ENCODE peak calls at places on chromosomes 6 and 20, in seven cellular contexts. X is fibroblast of lung; O is GM23338; K is HepG2; B is RWPE1; E is right atrium auricular region; T is naive thymus-derived CD4-positive, alpha-beta T cell. V is an unnamed sample.

GRCh38 chr6:160106701-160107100 is 14.9 kb upstream of the SLC22A1 start:
- DNase-seq in K (peak; percentile 32), E (no peak), X (no peak), B (no peak), O (no peak), T (no peak), V (no peak)

GRCh38 chr6:82144007-82144851 is 103.3 kb downstream of the IBTK start:
- DNase-seq in E (peak; percentile 72), O (no peak), B (peak; percentile 87), X (peak; percentile 94), T (no peak), K (peak; percentile 67), V (no peak)

GRCh38 chr6:13470240-13471140 is 16.9 kb downstream of the GFOD1 start:
- DNase-seq in O (no peak), K (no peak), X (no peak), T (no peak), E (no peak), B (no peak), V (no peak)

GRCh38 chr6:56693246-56693607 is 50.5 kb upstream of the DST start:
- DNase-seq in K (peak; percentile 75), O (no peak), T (no peak), X (peak; percentile 89), E (peak; percentile 96), B (no peak), V (no peak)

GRCh38 chr6:143426025-143426424 is 24.5 kb downstream of the ADAT2 start:
- DNase-seq in B (no peak), T (no peak), E (no peak), O (no peak), K (no peak), X (no peak), V (no peak)

GRCh38 chr20:4064118-4064962 is 49.0 kb upstream of the RNF24 start:
- DNase-seq in T (no peak), O (peak; percentile 70), K (no peak), B (peak; percentile 87), X (peak; percentile 97), E (peak; percentile 92), V (peak; percentile 96)

GRCh38 chr6:33990061-33990541 is 155.8 kb downstream of the GRM4 start:
- DNase-seq in K (no peak), X (no peak), T (no peak), O (no peak), B (no peak), E (no peak), V (no peak)

GRCh38 chr6:158073776-158074175 is 92.1 kb downstream of the SYNJ2 start:
- DNase-seq in O (no peak), E (no peak), T (no peak), B (no peak), K (no peak), X (peak; percentile 14), V (no peak)

GRCh38 chr6:12875061-12875460 is 158.5 kb downstream of the PHACTR1 start:
- DNase-seq in T (no peak), K (no peak), X (no peak), O (no peak), E (no peak), B (no peak), V (no peak)

GRCh38 chr6:35969676-35970075 is 48.8 kb upstream of the SRPK1 start:
- DNase-seq in O (no peak), B (no peak), X (no peak), T (no peak), K (no peak), E (no peak), V (no peak)

GRCh38 chr20:21159658-21160380 is 33.9 kb downstream of the KIZ start:
- DNase-seq in K (no peak), T (no peak), B (no peak), O (no peak), E (no peak), X (peak; percentile 53), V (no peak)

GRCh38 chr20:50237349-50237748 is 46.7 kb downstream of the CEBPB start:
- DNase-seq in O (no peak), B (no peak), E (no peak), X (no peak), T (no peak), K (peak; percentile 75), V (no peak)

GRCh38 chr6:135465307-135465706 is 32.2 kb downstream of the AHI1 start:
- DNase-seq in B (no peak), K (no peak), X (no peak), O (no peak), T (no peak), E (no peak), V (no peak)

GRCh38 chr6:159693894-159694545 is 979 bp upstream of the SOD2 start:
- DNase-seq in O (peak; percentile 42), B (peak; percentile 71), T (peak; percentile 67), K (peak; percentile 73), E (no peak), X (no peak), V (no peak)

GRCh38 chr6:41066867-41067304 is 5.3 kb downstream of the OARD1 start:
- DNase-seq in B (peak; percentile 22), K (peak; percentile 88), X (peak; percentile 89), T (peak; percentile 62), E (peak; percentile 85), O (peak; percentile 86), V (no peak)

GRCh38 chr6:44558315-44559227 is 171.1 kb downstream of the CDC5L start:
- DNase-seq in O (no peak), K (no peak), X (peak; percentile 10), E (no peak), T (no peak), B (no peak), V (no peak)

DNA sequence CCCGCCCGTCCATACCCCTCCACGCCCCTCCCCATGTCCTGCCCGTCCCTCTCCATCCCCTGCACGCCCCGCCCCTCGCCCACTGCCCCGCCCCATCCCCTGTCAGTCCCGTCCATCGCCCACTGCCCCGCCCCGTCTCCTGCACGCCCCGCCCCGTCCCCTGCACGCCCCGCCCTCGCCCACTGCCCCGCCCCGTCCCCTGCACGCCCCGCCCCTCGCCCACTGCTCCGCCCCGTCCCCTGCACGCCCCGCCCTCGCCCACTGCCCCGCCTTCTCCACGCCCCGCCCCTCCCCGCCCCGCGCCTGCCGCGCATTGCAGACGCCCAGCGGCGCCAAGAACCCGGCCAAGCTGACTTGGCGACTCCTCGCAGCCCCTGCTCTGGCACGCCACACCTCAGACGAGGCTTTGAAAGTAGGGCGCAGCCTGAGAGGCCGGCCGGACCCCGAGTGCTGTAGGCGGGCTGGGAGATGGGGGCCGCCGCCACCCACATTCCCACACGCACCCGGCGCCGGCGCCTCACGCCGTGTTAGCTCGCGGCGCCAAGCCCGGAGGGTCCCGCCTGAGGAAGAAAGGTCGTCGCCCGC is at the start of gene RAD21L1:
- DNase-seq in O (peak; percentile 81), B (peak; percentile 96), K (no peak), E (no peak), T (peak; percentile 75), X (peak; percentile 74), V (peak; percentile 94)
- H3K27ac ChIP-seq in O (no peak within 1 kb of the TSS), B (peak within 1 kb of the TSS; percentile 40), K (no peak within 1 kb of the TSS), E (peak within 1 kb of the TSS; percentile 33), T (peak within 1 kb of the TSS; percentile 73), X (no peak within 1 kb of the TSS), V (peak within 1 kb of the TSS; percentile 31)

GRCh38 chr20:51392625-51393186 is 149.8 kb downstream of the NFATC2 start:
- DNase-seq in O (no peak), B (no peak), K (no peak), X (no peak), T (no peak), E (no peak), V (no peak)

GRCh38 chr20:51398083-51398482 is 144.4 kb downstream of the NFATC2 start:
- DNase-seq in K (no peak), T (no peak), E (no peak), O (no peak), X (no peak), B (no peak), V (no peak)

GRCh38 chr20:51396365-51396909 is 146.1 kb downstream of the NFATC2 start:
- DNase-seq in O (no peak), K (no peak), T (no peak), E (no peak), B (no peak), X (no peak), V (no peak)

GRCh38 chr20:51393566-51393965 is 149.0 kb downstream of the NFATC2 start:
- DNase-seq in B (no peak), T (no peak), E (no peak), X (no peak), K (no peak), O (no peak), V (no peak)

DNA sequence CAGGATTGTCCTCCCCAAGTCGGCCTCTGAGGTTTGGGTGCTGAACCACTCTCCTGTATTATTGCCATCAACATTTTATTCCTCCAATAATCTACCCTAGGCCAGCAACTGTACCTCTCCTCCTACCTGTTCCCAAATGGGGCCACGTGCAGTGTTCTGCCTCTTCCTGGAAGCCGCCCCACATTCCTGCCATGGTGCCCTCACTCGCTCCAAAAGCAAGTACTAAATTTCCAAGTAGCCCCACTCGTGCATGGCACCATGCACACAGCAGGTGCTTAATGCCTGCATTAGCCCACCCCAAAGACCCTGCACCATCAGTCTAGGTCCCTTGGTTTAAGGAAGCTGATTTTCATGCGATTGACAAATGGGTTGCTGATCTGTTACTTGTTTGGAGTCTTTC is 147.8 kb downstream of the NFATC2 start:
- DNase-seq in K (no peak), E (no peak), O (no peak), X (no peak), T (no peak), B (no peak), V (no peak)
- H3K27ac ChIP-seq in K (no peak overlapping the region), E (no peak overlapping the region), O (no peak overlapping the region), X (no peak overlapping the region), T (no peak overlapping the region), B (no peak overlapping the region), V (no peak overlapping the region)

DNA sequence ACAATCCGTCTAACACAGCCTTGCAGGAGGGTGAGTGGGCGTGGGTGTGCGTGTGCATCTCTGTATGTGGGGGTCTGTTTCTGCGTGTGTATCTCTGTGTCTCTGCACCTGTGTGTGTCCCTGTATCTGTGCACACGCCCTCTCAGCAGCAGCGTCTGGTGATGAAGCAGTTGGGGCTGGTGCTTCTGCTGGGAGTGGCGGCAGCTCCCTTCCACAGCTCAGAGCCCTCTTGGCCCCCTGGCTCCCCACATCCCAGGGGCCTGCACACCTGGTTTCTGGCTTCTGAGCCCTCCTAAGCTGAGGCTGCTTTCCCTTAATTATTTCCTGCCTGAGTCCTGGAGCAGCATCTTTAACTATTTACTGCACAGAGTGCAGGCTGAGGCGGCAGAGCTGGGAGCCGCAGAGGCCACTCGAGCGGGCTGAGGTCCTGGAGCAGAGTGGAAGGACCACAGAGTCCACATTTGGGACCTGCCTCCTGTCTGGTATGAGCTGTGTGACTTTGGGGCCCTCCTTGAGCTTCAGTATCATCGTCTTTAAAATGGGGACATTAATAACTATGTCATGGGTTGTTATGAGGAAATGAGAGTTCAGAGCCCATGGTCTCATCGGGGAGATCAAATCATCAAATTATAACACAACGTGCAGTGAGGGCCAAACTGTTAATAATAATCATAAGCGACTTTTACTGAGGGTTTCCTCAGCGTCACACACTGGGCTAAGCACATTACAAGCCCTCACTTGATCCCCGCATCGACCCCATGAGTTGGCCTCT is 49.7 kb upstream of the CCDC167 start:
- DNase-seq in X (no peak), B (no peak), T (no peak), K (no peak), O (no peak), E (no peak), V (no peak)
- H3K27ac ChIP-seq in X (no peak overlapping the region), B (peak overlapping the region; percentile 90), T (no peak overlapping the region), K (no peak overlapping the region), O (no peak overlapping the region), E (no peak overlapping the region), V (no peak overlapping the region)

DNA sequence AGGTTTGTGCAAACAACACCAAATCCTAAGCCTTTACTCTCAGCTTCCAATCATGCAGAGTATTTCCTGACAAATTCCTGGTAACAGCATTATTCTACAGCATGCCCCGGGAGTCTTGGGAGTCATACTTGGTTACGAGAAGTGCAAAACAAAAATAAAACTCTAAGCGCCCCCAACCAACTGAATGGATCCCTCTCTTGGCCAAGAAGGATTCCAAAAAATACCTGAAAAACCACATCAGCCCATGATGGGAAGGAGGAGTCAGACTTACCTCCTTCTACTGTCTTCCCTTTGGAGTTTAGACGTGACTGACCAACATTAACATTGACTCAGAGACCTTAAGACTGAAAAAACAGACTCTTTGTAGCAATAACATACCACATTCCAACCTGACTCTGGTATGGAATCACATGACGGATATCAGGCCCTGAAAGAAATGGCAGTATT is 30.7 kb upstream of the PPP1R3G start:
- DNase-seq in K (no peak), T (no peak), X (no peak), B (no peak), O (no peak), E (no peak), V (no peak)
- H3K27ac ChIP-seq in K (no peak overlapping the region), T (no peak overlapping the region), X (no peak overlapping the region), B (no peak overlapping the region), O (no peak overlapping the region), E (no peak overlapping the region), V (no peak overlapping the region)

V was measured in esophagus muscularis mucosa.